ENCODE peak calls at places on chromosomes 12 and 14, in seven cellular contexts. E is Right ventricle myocardium superior; F is RWPE1; O is activated CD4-positive, alpha-beta T cell treated with anti-CD3 and anti-CD28 coated beads, Interleukin-2, amount 50 U/mL, for 1 hour; T is Peyer's patch; B is activated effector memory CD4-positive, alpha-beta T cell treated with Interleukin-2 at 50 U/mL for 16 hours; Y is iris pigment epithelial cell. X is an unnamed sample.

GRCh38 chr12:63083046-63083445 is 68.0 kb downstream of the AVPR1A start:
- DNase-seq in E (no peak), Y (no peak), O (no peak), F (no peak), B (no peak), T (no peak), X (no peak)

GRCh38 chr12:110743571-110744093 is 941 bp upstream of the PPP1CC start:
- DNase-seq in B (no peak), T (peak; percentile 33), E (peak; percentile 56), O (no peak), Y (peak; percentile 34), F (no peak), X (no peak)

GRCh38 chr12:103036581-103037214 is 79.2 kb downstream of the ASCL1 start:
- DNase-seq in E (no peak), O (no peak), B (no peak), T (no peak), F (no peak), Y (no peak), X (no peak)

GRCh38 chr14:73739174-73739898 is 25.2 kb upstream of the PNMA1 start:
- DNase-seq in Y (no peak), B (no peak), E (peak; percentile 42), F (no peak), O (no peak), T (no peak), X (no peak)

GRCh38 chr14:33986804-33987203 is 35.9 kb upstream of the EGLN3 start:
- DNase-seq in O (no peak), E (no peak), T (no peak), Y (peak; percentile 90), F (peak; percentile 73), B (no peak), X (no peak)

GRCh38 chr14:41404121-41404520 is 202.6 kb upstream of the LRFN5 start:
- DNase-seq in Y (peak; percentile 6), B (no peak), F (no peak), E (no peak), O (no peak), T (no peak), X (no peak)

GRCh38 chr12:130163461-130164215 is 1.4 kb downstream of the FZD10 start:
- DNase-seq in O (no peak), E (no peak), B (no peak), Y (no peak), F (no peak), T (no peak), X (no peak)

GRCh38 chr12:54306925-54307731 is 6.3 kb upstream of the NFE2 start:
- DNase-seq in B (peak; percentile 31), T (no peak), O (no peak), Y (peak; percentile 80), E (peak; percentile 92), F (peak; percentile 87), X (no peak)

GRCh38 chr12:42396473-42397259 is 70.7 kb downstream of the PPHLN1 start:
- DNase-seq in O (no peak), T (no peak), Y (no peak), B (no peak), F (no peak), E (no peak), X (no peak)

GRCh38 chr12:34389378-34390170 is 367.3 kb downstream of the ALG10 start:
- DNase-seq in B (no peak), F (no peak), Y (no peak), T (no peak), O (no peak), E (peak; percentile 26), X (no peak)

GRCh38 chr12:123520567-123521474 is 12.7 kb downstream of the RILPL1 start:
- DNase-seq in F (no peak), Y (no peak), B (no peak), T (no peak), E (no peak), O (no peak), X (no peak)

GRCh38 chr12:63919758-63920157 is 75.3 kb downstream of the SRGAP1 start:
- DNase-seq in F (no peak), E (no peak), T (no peak), B (no peak), O (no peak), Y (peak; percentile 52), X (no peak)

GRCh38 chr12:1913377-1914115 is 4.9 kb downstream of the CACNA2D4 start:
- DNase-seq in F (no peak), B (no peak), T (peak; percentile 3), E (no peak), O (no peak), Y (no peak), X (no peak)

GRCh38 chr14:94562941-94563883 is 2.0 kb downstream of the SERPINA4 start:
- DNase-seq in B (no peak), F (no peak), Y (no peak), T (no peak), O (no peak), E (no peak), X (no peak)

GRCh38 chr14:23089498-23090253 is 5.3 kb downstream of the ACIN1 start:
- DNase-seq in O (no peak), F (no peak), T (no peak), E (no peak), B (no peak), Y (no peak), X (no peak)

GRCh38 chr14:94161087-94161486 is 13.0 kb upstream of the PPP4R4 start:
- DNase-seq in T (no peak), Y (no peak), O (no peak), E (no peak), B (no peak), F (no peak), X (no peak)

X was measured in naive B cell.